ENCODE peak calls at places on chromosome 15, in six cellular contexts. T is activated CD4-positive, alpha-beta T cell treated with anti-CD3 and anti-CD28 coated beads, Interleukin-2, amount 50 U/mL, for 4 hours; S is NCI-H345; L is effector memory CD8-positive, alpha-beta T cell; F is SK-MEL-5; O is stromal cell of bone marrow. U is an unnamed sample.

GRCh38 chr15:73028030-73028429 is 24.2 kb upstream of the NEO1 start:
- DNase-seq in T (no peak), S (no peak), L (no peak), F (no peak), O (no peak), U (no peak)

GRCh38 chr15:72098076-72098475 is 19.9 kb downstream of the MYO9A start:
- DNase-seq in T (no peak), S (no peak), L (no peak), F (peak; percentile 27), O (no peak), U (no peak)

GRCh38 chr15:40343512-40343911 is 2.8 kb upstream of the CCDC9B start:
- DNase-seq in T (no peak), S (no peak), L (no peak), F (no peak), O (peak; percentile 63), U (no peak)

GRCh38 chr15:48478581-48478980 is 147.4 kb downstream of the DUT start:
- DNase-seq in T (no peak), S (no peak), L (no peak), F (no peak), O (no peak), U (no peak)

GRCh38 chr15:66161575-66162118 is 91.9 kb downstream of the MEGF11 start:
- DNase-seq in T (no peak), S (no peak), L (no peak), F (no peak), O (no peak), U (no peak)

GRCh38 chr15:64634576-64635485 is 140.6 kb downstream of the RBPMS2 start:
- DNase-seq in T (no peak), S (no peak), L (peak; percentile 29), F (peak; percentile 17), O (no peak), U (no peak)

GRCh38 chr15:69118089-69118488 is 42.3 kb upstream of the GLCE start:
- DNase-seq in T (no peak), S (no peak), L (no peak), F (no peak), O (no peak), U (no peak)

GRCh38 chr15:65326109-65326508 is 21.6 kb downstream of the RNU5B-1 start:
- DNase-seq in T (no peak), S (no peak), L (no peak), F (no peak), O (no peak), U (no peak)

GRCh38 chr15:89243046-89243690 is 611 bp upstream of the FANCI start:
- DNase-seq in T (no peak), S (no peak), L (no peak), F (no peak), O (no peak), U (no peak)

GRCh38 chr15:56839099-56839498 is 79.3 kb upstream of the TCF12 start:
- DNase-seq in T (no peak), S (no peak), L (no peak), F (no peak), O (no peak), U (no peak)

GRCh38 chr15:71042356-71042922 is 72.8 kb upstream of the THSD4 start:
- DNase-seq in T (no peak), S (no peak), L (no peak), F (no peak), O (no peak), U (no peak)

GRCh38 chr15:44676676-44677075 is 13.2 kb upstream of the SPG11 start:
- DNase-seq in T (no peak), S (no peak), L (peak; percentile 11), F (no peak), O (no peak), U (peak; percentile 18)

GRCh38 chr15:60704129-60704528 is 225.2 kb upstream of the ICE2 start:
- DNase-seq in T (peak; percentile 27), S (no peak), L (peak; percentile 55), F (no peak), O (no peak), U (peak; percentile 53)

GRCh38 chr15:34588046-34588674 is 4.7 kb upstream of the GOLGA8B start:
- DNase-seq in T (peak; percentile 56), S (peak; percentile 72), L (peak; percentile 51), F (peak; percentile 92), O (peak; percentile 68), U (peak; percentile 45)

GRCh38 chr15:26037369-26037768 is 174.2 kb upstream of the ATP10A start:
- DNase-seq in T (no peak), S (no peak), L (no peak), F (peak; percentile 28), O (peak; percentile 7), U (no peak)

GRCh38 chr15:63990449-63990848 is 55.8 kb downstream of the DAPK2 start:
- DNase-seq in T (no peak), S (no peak), L (no peak), F (no peak), O (no peak), U (no peak)

GRCh38 chr15:82056900-82057825 is 11.3 kb upstream of the MEX3B start:
- DNase-seq in T (no peak), S (no peak), L (no peak), F (no peak), O (no peak), U (no peak)

GRCh38 chr15:55319537-55320325 is 709 bp downstream of the PIGB start:
- DNase-seq in T (no peak), S (no peak), L (no peak), F (peak; percentile 73), O (peak; percentile 70), U (no peak)

GRCh38 chr15:72495007-72495406 is 20.9 kb downstream of the ARIH1 start:
- DNase-seq in T (no peak), S (no peak), L (no peak), F (no peak), O (no peak), U (no peak)

GRCh38 chr15:75884041-75884440 is 19.6 kb upstream of the FBXO22 start:
- DNase-seq in T (no peak), S (no peak), L (no peak), F (no peak), O (peak; percentile 27), U (no peak)

GRCh38 chr15:60797444-60798040 is 318.6 kb upstream of the ICE2 start:
- DNase-seq in T (no peak), S (no peak), L (no peak), F (no peak), O (no peak), U (no peak)

GRCh38 chr15:78000927-78001249 is 76.6 kb downstream of the TBC1D2B start:
- DNase-seq in T (no peak), S (no peak), L (no peak), F (no peak), O (no peak), U (no peak)

GRCh38 chr15:92657486-92657885 is 1.9 kb upstream of the FAM174B start:
- DNase-seq in T (no peak), S (no peak), L (no peak), F (no peak), O (no peak), U (no peak)

GRCh38 chr15:66619152-66619903 is 53.5 kb upstream of the LCTL start:
- DNase-seq in T (peak; percentile 27), S (peak; percentile 12), L (no peak), F (peak; percentile 69), O (peak; percentile 63), U (no peak)

GRCh38 chr15:63372018-63372705 is 9.5 kb downstream of the CA12 start:
- DNase-seq in T (no peak), S (no peak), L (no peak), F (no peak), O (peak; percentile 99), U (no peak)

GRCh38 chr15:83061680-83062079 is 5.4 kb downstream of the BTBD1 start:
- DNase-seq in T (no peak), S (no peak), L (no peak), F (no peak), O (no peak), U (no peak)

GRCh38 chr15:41917767-41918430 is 24.0 kb upstream of the SPTBN5 start:
- DNase-seq in T (no peak), S (no peak), L (no peak), F (no peak), O (no peak), U (no peak)

GRCh38 chr15:29088666-29089065 is 181.0 kb downstream of the NSMCE3 start:
- DNase-seq in T (no peak), S (no peak), L (no peak), F (no peak), O (no peak), U (no peak)

GRCh38 chr15:33104276-33104675 is 90.2 kb downstream of the FMN1 start:
- DNase-seq in T (no peak), S (no peak), L (no peak), F (peak; percentile 55), O (peak; percentile 85), U (no peak)

GRCh38 chr15:63915888-63916731 is 82.4 kb upstream of the HERC1 start:
- DNase-seq in T (no peak), S (no peak), L (no peak), F (peak; percentile 30), O (no peak), U (no peak)

GRCh38 chr15:93253656-93254055 is 164.6 kb upstream of the RGMA start:
- DNase-seq in T (no peak), S (no peak), L (no peak), F (no peak), O (no peak), U (no peak)

GRCh38 chr15:92953997-92954396 is 53.9 kb downstream of the CHD2 start:
- DNase-seq in T (no peak), S (no peak), L (no peak), F (no peak), O (no peak), U (no peak)

GRCh38 chr15:41577863-41578735 is 19.1 kb downstream of the TYRO3 start:
- DNase-seq in T (no peak), S (no peak), L (no peak), F (peak; percentile 24), O (no peak), U (no peak)

GRCh38 chr15:62545392-62546227 is 380.5 kb upstream of the C2CD4B start:
- DNase-seq in T (no peak), S (peak; percentile 15), L (no peak), F (no peak), O (no peak), U (no peak)

GRCh38 chr15:31447893-31448634 is 121.4 kb downstream of the KLF13 start:
- DNase-seq in T (no peak), S (no peak), L (no peak), F (no peak), O (no peak), U (no peak)

GRCh38 chr15:56734013-56734625 is 810 bp upstream of the ZNF280D start:
- DNase-seq in T (no peak), S (no peak), L (no peak), F (no peak), O (no peak), U (no peak)

GRCh38 chr15:74543583-74543982 is 2.6 kb downstream of the ARID3B start:
- DNase-seq in T (peak; percentile 15), S (no peak), L (peak; percentile 2), F (no peak), O (no peak), U (peak; percentile 7)

GRCh38 chr15:53193149-53193548 is 403.0 kb upstream of the ONECUT1 start:
- DNase-seq in T (no peak), S (no peak), L (no peak), F (peak; percentile 42), O (no peak), U (no peak)

GRCh38 chr15:96574766-96575165 is 244.3 kb downstream of the NR2F2 start:
- DNase-seq in T (no peak), S (no peak), L (no peak), F (no peak), O (no peak), U (no peak)